ENCODE peak calls at places on chromosomes 16 and 17, in seven cellular contexts. T is kidney, F is PC-3, Y is NCI-H774, G is psoas muscle, J is KBM-7, Z is stomach. H is an unnamed sample.

GRCh38 chr16:35431829-35432663 is 1972.6 kb downstream of the TP53TG3F start:
- DNase-seq in T (no peak), F (no peak), Y (no peak), G (no peak), J (peak), Z (no peak), H (peak)

GRCh38 chr17:31538080-31538762 is 146.7 kb downstream of the RAB11FIP4 start:
- DNase-seq in T (peak), F (no peak), Y (no peak), G (no peak), J (no peak), Z (no peak), H (no peak)

GRCh38 chr17:76598004-76598439 is 12.4 kb upstream of the ST6GALNAC2 start:
- DNase-seq in T (no peak), F (peak), Y (peak), G (no peak), J (peak), Z (no peak), H (peak)

GRCh38 chr16:27549857-27550581 is at the start of the genes GTF3C1 and KATNIP:
- DNase-seq in T (peak), F (peak), Y (peak), G (peak), J (peak), Z (peak), H (peak)

GRCh38 chr17:77503293-77503655 is 362.5 kb downstream of the SEC14L1 start:
- DNase-seq in T (no peak), F (no peak), Y (no peak), G (no peak), J (no peak), Z (no peak), H (no peak)

GRCh38 chr16:74901606-74902005 is 83.3 kb downstream of the WDR59 start:
- DNase-seq in T (no peak), F (no peak), Y (no peak), G (no peak), J (no peak), Z (no peak), H (no peak)

GRCh38 chr16:17515421-17516210 is 44.9 kb upstream of the XYLT1 start:
- DNase-seq in T (no peak), F (no peak), Y (no peak), G (no peak), J (no peak), Z (no peak), H (no peak)

GRCh38 chr17:38701504-38702165 is 3.4 kb upstream of the MLLT6 start:
- DNase-seq in T (no peak), F (peak), Y (peak), G (no peak), J (peak), Z (no peak), H (peak)

GRCh38 chr16:84308120-84308519 is 13.4 kb downstream of the WFDC1 start:
- DNase-seq in T (peak), F (peak), Y (no peak), G (peak), J (peak), Z (peak), H (no peak)

GRCh38 chr16:30491744-30492308 is 19.3 kb downstream of the ITGAL start:
- DNase-seq in T (no peak), F (peak), Y (no peak), G (no peak), J (peak), Z (no peak), H (peak)

GRCh38 chr16:57791156-57791902 is 11.0 kb downstream of the KIFC3 start:
- DNase-seq in T (peak), F (no peak), Y (no peak), G (peak), J (no peak), Z (no peak), H (no peak)

GRCh38 chr17:27915715-27916114 is 22.6 kb upstream of the LYRM9 start:
- DNase-seq in T (no peak), F (no peak), Y (no peak), G (no peak), J (no peak), Z (no peak), H (no peak)

GRCh38 chr17:82103588-82104451 is 5.8 kb upstream of the FASN start:
- DNase-seq in T (peak), F (peak), Y (no peak), G (peak), J (no peak), Z (peak), H (no peak)

GRCh38 chr16:85641776-85642176 is 28.7 kb downstream of the GSE1 start:
- DNase-seq in T (peak), F (no peak), Y (no peak), G (peak), J (no peak), Z (peak), H (no peak)

GRCh38 chr16:46763147-46763546 is 15.0 kb upstream of the MYLK3 start:
- DNase-seq in T (no peak), F (no peak), Y (peak), G (peak), J (peak), Z (no peak), H (no peak)

GRCh38 chr16:17068524-17068923 is 402.2 kb downstream of the XYLT1 start:
- DNase-seq in T (no peak), F (no peak), Y (no peak), G (no peak), J (no peak), Z (no peak), H (no peak)

GRCh38 chr17:27860971-27861669 is 32.0 kb downstream of the LYRM9 start:
- DNase-seq in T (no peak), F (no peak), Y (no peak), G (no peak), J (no peak), Z (no peak), H (no peak)

GRCh38 chr17:39750131-39751015 is 12.6 kb downstream of the GRB7 start:
- DNase-seq in T (no peak), F (no peak), Y (no peak), G (no peak), J (peak), Z (no peak), H (no peak)

GRCh38 chr16:83768976-83769375 is 38.8 kb upstream of the HSBP1 start:
- DNase-seq in T (no peak), F (no peak), Y (no peak), G (no peak), J (no peak), Z (no peak), H (no peak)

GRCh38 chr17:31261596-31261995 is 35.4 kb downstream of the OMG start:
- DNase-seq in T (no peak), F (no peak), Y (no peak), G (no peak), J (no peak), Z (no peak), H (no peak)

GRCh38 chr17:72338847-72339790 is 218.3 kb downstream of the SOX9 start:
- DNase-seq in T (peak), F (peak), Y (peak), G (no peak), J (no peak), Z (no peak), H (no peak)

GRCh38 chr17:77817953-77818352 is 140.6 kb upstream of the TNRC6C start:
- DNase-seq in T (no peak), F (no peak), Y (no peak), G (no peak), J (no peak), Z (no peak), H (no peak)

GRCh38 chr17:80030730-80031410 is 4.8 kb downstream of the TBC1D16 start:
- DNase-seq in T (peak), F (peak), Y (peak), G (no peak), J (no peak), Z (peak), H (no peak)

GRCh38 chr16:28823291-28823718 is 506 bp downstream of the ATXN2L start:
- DNase-seq in T (no peak), F (no peak), Y (no peak), G (no peak), J (no peak), Z (no peak), H (no peak)

GRCh38 chr16:64089697-64090096 is 1032.2 kb downstream of the CDH11 start:
- DNase-seq in T (no peak), F (peak), Y (no peak), G (no peak), J (peak), Z (no peak), H (no peak)

GRCh38 chr16:8370374-8371015 is 219.8 kb downstream of the TMEM114 start:
- DNase-seq in T (no peak), F (peak), Y (no peak), G (no peak), J (no peak), Z (no peak), H (no peak)